ENCODE peak calls at places on chromosomes 4 and X, in nine cellular contexts. One of them, this sample, is unnamed.
A peak's percentile ranks its signal among the peaks of the same experiment; 100 is the strongest.

GRCh38 chr4:1973218-1973617 is 35.6 kb downstream of the NELFA start:
- DNase-seq in left ventricle myocardium inferior: no peak
- DNase-seq in lung: no peak
- DNase-seq in upper lobe of left lung: no peak
- DNase-seq in suprapubic skin: no peak
- DNase-seq in A549: no peak
- DNase-seq in endothelial cell of umbilical vein: no peak
- DNase-seq in testis: no peak
- DNase-seq in GM23248: no peak
- DNase-seq in this sample: no peak

GRCh38 chr4:123415977-123416376 is 19.4 kb downstream of the SPRY1 start:
- DNase-seq in left ventricle myocardium inferior: no peak
- DNase-seq in lung: no peak
- DNase-seq in upper lobe of left lung: peak; percentile 52
- DNase-seq in suprapubic skin: no peak
- DNase-seq in A549: no peak
- DNase-seq in endothelial cell of umbilical vein: peak; percentile 29
- DNase-seq in testis: no peak
- DNase-seq in GM23248: peak; percentile 60
- DNase-seq in this sample: no peak

GRCh38 chrX:19852014-19853005 is 35.1 kb downstream of the SH3KBP1 start:
- DNase-seq in left ventricle myocardium inferior: peak; percentile 33
- DNase-seq in lung: no peak
- DNase-seq in upper lobe of left lung: no peak
- DNase-seq in suprapubic skin: no peak
- DNase-seq in A549: no peak
- DNase-seq in endothelial cell of umbilical vein: no peak
- DNase-seq in testis: no peak
- DNase-seq in GM23248: peak; percentile 44
- DNase-seq in this sample: no peak

GRCh38 chrX:108198420-108198819 is 106.8 kb downstream of the ATG4A start:
- DNase-seq in left ventricle myocardium inferior: no peak
- DNase-seq in lung: no peak
- DNase-seq in upper lobe of left lung: no peak
- DNase-seq in suprapubic skin: no peak
- DNase-seq in A549: no peak
- DNase-seq in endothelial cell of umbilical vein: no peak
- DNase-seq in testis: peak; percentile 86
- DNase-seq in GM23248: peak; percentile 44
- DNase-seq in this sample: no peak

GRCh38 chr4:184408021-184408710 is 66.2 kb downstream of the IRF2 start:
- DNase-seq in left ventricle myocardium inferior: no peak
- DNase-seq in lung: no peak
- DNase-seq in upper lobe of left lung: no peak
- DNase-seq in suprapubic skin: no peak
- DNase-seq in A549: no peak
- DNase-seq in endothelial cell of umbilical vein: peak; percentile 21
- DNase-seq in testis: no peak
- DNase-seq in GM23248: peak; percentile 85
- DNase-seq in this sample: no peak

GRCh38 chr4:102575369-102576129 is 74.4 kb downstream of the NFKB1 start:
- DNase-seq in left ventricle myocardium inferior: no peak
- DNase-seq in lung: no peak
- DNase-seq in upper lobe of left lung: no peak
- DNase-seq in suprapubic skin: no peak
- DNase-seq in A549: no peak
- DNase-seq in endothelial cell of umbilical vein: no peak
- DNase-seq in testis: no peak
- DNase-seq in GM23248: no peak
- DNase-seq in this sample: no peak

GRCh38 chr4:158822348-158822747 is 53.5 kb downstream of the FNIP2 start:
- DNase-seq in left ventricle myocardium inferior: no peak
- DNase-seq in lung: no peak
- DNase-seq in upper lobe of left lung: no peak
- DNase-seq in suprapubic skin: no peak
- DNase-seq in A549: no peak
- DNase-seq in endothelial cell of umbilical vein: no peak
- DNase-seq in testis: no peak
- DNase-seq in GM23248: no peak
- DNase-seq in this sample: no peak

GRCh38 chr4:147772056-147772455 is 40.2 kb downstream of the ARHGAP10 start:
- DNase-seq in left ventricle myocardium inferior: no peak
- DNase-seq in lung: no peak
- DNase-seq in upper lobe of left lung: no peak
- DNase-seq in suprapubic skin: no peak
- DNase-seq in A549: no peak
- DNase-seq in endothelial cell of umbilical vein: no peak
- DNase-seq in testis: no peak
- DNase-seq in GM23248: no peak
- DNase-seq in this sample: no peak

GRCh38 chr4:183989931-183990330 is 84.8 kb downstream of the STOX2 start:
- DNase-seq in left ventricle myocardium inferior: no peak
- DNase-seq in lung: no peak
- DNase-seq in upper lobe of left lung: no peak
- DNase-seq in suprapubic skin: no peak
- DNase-seq in A549: no peak
- DNase-seq in endothelial cell of umbilical vein: no peak
- DNase-seq in testis: no peak
- DNase-seq in GM23248: no peak
- DNase-seq in this sample: no peak

GRCh38 chr4:79281577-79282359 is 44.1 kb downstream of the NAA11 start:
- DNase-seq in left ventricle myocardium inferior: no peak
- DNase-seq in lung: no peak
- DNase-seq in upper lobe of left lung: no peak
- DNase-seq in suprapubic skin: no peak
- DNase-seq in A549: no peak
- DNase-seq in endothelial cell of umbilical vein: no peak
- DNase-seq in testis: no peak
- DNase-seq in GM23248: no peak
- DNase-seq in this sample: no peak

GRCh38 chrX:39899876-39900787 is 197.6 kb downstream of the BCOR start:
- DNase-seq in left ventricle myocardium inferior: no peak
- DNase-seq in lung: no peak
- DNase-seq in upper lobe of left lung: no peak
- DNase-seq in suprapubic skin: no peak
- DNase-seq in A549: no peak
- DNase-seq in endothelial cell of umbilical vein: no peak
- DNase-seq in testis: no peak
- DNase-seq in GM23248: no peak
- DNase-seq in this sample: no peak

GRCh38 chr4:42302348-42302747 is 94.9 kb upstream of the SHISA3 start:
- DNase-seq in left ventricle myocardium inferior: no peak
- DNase-seq in lung: no peak
- DNase-seq in upper lobe of left lung: peak; percentile 30
- DNase-seq in suprapubic skin: no peak
- DNase-seq in A549: peak; percentile 21
- DNase-seq in endothelial cell of umbilical vein: peak; percentile 27
- DNase-seq in testis: peak; percentile 33
- DNase-seq in GM23248: peak; percentile 30
- DNase-seq in this sample: no peak

GRCh38 chrX:64202808-64203320 is 2.6 kb downstream of the AMER1 start:
- DNase-seq in left ventricle myocardium inferior: no peak
- DNase-seq in lung: no peak
- DNase-seq in upper lobe of left lung: no peak
- DNase-seq in suprapubic skin: no peak
- DNase-seq in A549: no peak
- DNase-seq in endothelial cell of umbilical vein: no peak
- DNase-seq in testis: no peak
- DNase-seq in GM23248: peak; percentile 19
- DNase-seq in this sample: no peak

DNA sequence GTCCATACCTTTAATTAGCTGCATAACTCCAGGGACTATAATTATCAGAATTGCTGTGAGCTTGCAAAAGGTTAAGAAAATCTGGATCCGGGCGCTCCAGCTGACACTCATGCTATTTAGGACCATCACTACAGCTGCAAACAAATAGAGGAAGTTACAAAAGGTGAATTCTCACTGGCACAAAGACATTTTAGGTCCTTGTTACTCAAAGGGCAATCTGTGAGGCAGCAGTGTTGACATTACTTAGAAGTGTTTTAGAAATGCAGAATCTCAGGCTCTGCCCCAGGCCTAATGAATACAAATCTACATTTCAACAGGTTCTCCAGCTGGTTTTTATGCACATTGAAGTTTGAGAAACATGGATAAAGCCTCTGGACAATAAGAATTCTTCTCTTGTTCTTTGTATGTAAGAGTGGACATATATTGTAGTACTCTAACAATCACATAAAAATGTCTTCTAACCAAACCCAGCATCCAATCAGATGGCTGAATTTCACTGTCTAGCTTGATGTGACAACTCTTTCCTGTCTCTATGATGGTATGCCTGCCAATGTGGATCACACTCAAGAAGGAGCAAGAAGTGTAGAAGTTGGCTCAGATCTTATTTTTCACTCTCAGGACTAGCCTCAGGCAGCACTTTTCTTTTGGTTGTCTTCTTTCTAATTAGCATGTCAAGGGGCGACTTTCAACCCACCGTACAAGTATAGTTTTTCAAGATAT is 18.8 kb downstream of the SLC7A11 start:
- DNase-seq in left ventricle myocardium inferior: no peak
- DNase-seq in lung: no peak
- DNase-seq in upper lobe of left lung: no peak
- DNase-seq in suprapubic skin: no peak
- DNase-seq in A549: peak; percentile 53
- DNase-seq in endothelial cell of umbilical vein: peak; percentile 37
- DNase-seq in testis: no peak
- DNase-seq in GM23248: no peak
- DNase-seq in this sample: no peak
- H3K4me1 ChIP-seq in left ventricle myocardium inferior: peaks cover 17% of the 10 kb centered on the region
- H3K4me1 ChIP-seq in lung: peaks cover 2% of the 10 kb centered on the region
- H3K4me1 ChIP-seq in upper lobe of left lung: peaks cover 5% of the 10 kb centered on the region
- H3K4me1 ChIP-seq in suprapubic skin: no peaks in the 10 kb centered on the region
- H3K4me1 ChIP-seq in A549: peaks cover 99% of the 10 kb centered on the region
- H3K4me1 ChIP-seq in endothelial cell of umbilical vein: peaks cover 67% of the 10 kb centered on the region
- H3K4me1 ChIP-seq in testis: no peaks in the 10 kb centered on the region
- H3K4me1 ChIP-seq in GM23248: peaks cover 49% of the 10 kb centered on the region
- H3K4me1 ChIP-seq in this sample: peaks cover 4% of the 10 kb centered on the region

GRCh38 chr4:7651461-7651921 is 216.8 kb upstream of the PSAPL1 start:
- DNase-seq in left ventricle myocardium inferior: no peak
- DNase-seq in lung: no peak
- DNase-seq in upper lobe of left lung: no peak
- DNase-seq in suprapubic skin: no peak
- DNase-seq in A549: no peak
- DNase-seq in endothelial cell of umbilical vein: no peak
- DNase-seq in testis: peak; percentile 76
- DNase-seq in GM23248: peak; percentile 18
- DNase-seq in this sample: no peak
- H3K4me1 ChIP-seq in left ventricle myocardium inferior: no peaks in the 10 kb centered on the region
- H3K4me1 ChIP-seq in lung: no peaks in the 10 kb centered on the region
- H3K4me1 ChIP-seq in upper lobe of left lung: peaks cover 25% of the 10 kb centered on the region
- H3K4me1 ChIP-seq in suprapubic skin: peaks cover 26% of the 10 kb centered on the region
- H3K4me1 ChIP-seq in A549: peaks cover 13% of the 10 kb centered on the region
- H3K4me1 ChIP-seq in endothelial cell of umbilical vein: peaks cover 28% of the 10 kb centered on the region
- H3K4me1 ChIP-seq in testis: peaks cover 67% of the 10 kb centered on the region
- H3K4me1 ChIP-seq in GM23248: peaks cover 20% of the 10 kb centered on the region
- H3K4me1 ChIP-seq in this sample: peaks cover 22% of the 10 kb centered on the region

GRCh38 chr4:152099061-152099425 is 338.2 kb upstream of the GATB start:
- DNase-seq in left ventricle myocardium inferior: no peak
- DNase-seq in lung: no peak
- DNase-seq in upper lobe of left lung: no peak
- DNase-seq in suprapubic skin: no peak
- DNase-seq in A549: no peak
- DNase-seq in endothelial cell of umbilical vein: no peak
- DNase-seq in testis: no peak
- DNase-seq in GM23248: no peak
- DNase-seq in this sample: no peak

GRCh38 chr4:152101546-152102183 is 340.9 kb upstream of the GATB start:
- DNase-seq in left ventricle myocardium inferior: no peak
- DNase-seq in lung: no peak
- DNase-seq in upper lobe of left lung: no peak
- DNase-seq in suprapubic skin: no peak
- DNase-seq in A549: no peak
- DNase-seq in endothelial cell of umbilical vein: no peak
- DNase-seq in testis: no peak
- DNase-seq in GM23248: no peak
- DNase-seq in this sample: no peak

GRCh38 chr4:152098365-152099060 is 337.7 kb upstream of the GATB start:
- DNase-seq in left ventricle myocardium inferior: no peak
- DNase-seq in lung: no peak
- DNase-seq in upper lobe of left lung: no peak
- DNase-seq in suprapubic skin: no peak
- DNase-seq in A549: no peak
- DNase-seq in endothelial cell of umbilical vein: no peak
- DNase-seq in testis: no peak
- DNase-seq in GM23248: no peak
- DNase-seq in this sample: no peak

GRCh38 chr4:152100378-152101201 is 339.8 kb upstream of the GATB start:
- DNase-seq in left ventricle myocardium inferior: no peak
- DNase-seq in lung: no peak
- DNase-seq in upper lobe of left lung: peak; percentile 34
- DNase-seq in suprapubic skin: no peak
- DNase-seq in A549: no peak
- DNase-seq in endothelial cell of umbilical vein: peak; percentile 27
- DNase-seq in testis: no peak
- DNase-seq in GM23248: no peak
- DNase-seq in this sample: no peak

GRCh38 chr4:152099555-152099954 is 338.7 kb upstream of the GATB start:
- DNase-seq in left ventricle myocardium inferior: no peak
- DNase-seq in lung: no peak
- DNase-seq in upper lobe of left lung: no peak
- DNase-seq in suprapubic skin: no peak
- DNase-seq in A549: no peak
- DNase-seq in endothelial cell of umbilical vein: no peak
- DNase-seq in testis: no peak
- DNase-seq in GM23248: no peak
- DNase-seq in this sample: no peak
- H3K4me1 ChIP-seq in left ventricle myocardium inferior: peaks cover 38% of the 10 kb centered on the region
- H3K4me1 ChIP-seq in lung: no peaks in the 10 kb centered on the region
- H3K4me1 ChIP-seq in upper lobe of left lung: peaks cover 5% of the 10 kb centered on the region
- H3K4me1 ChIP-seq in suprapubic skin: peaks cover 19% of the 10 kb centered on the region
- H3K4me1 ChIP-seq in A549: peaks cover 28% of the 10 kb centered on the region
- H3K4me1 ChIP-seq in endothelial cell of umbilical vein: peaks cover 13% of the 10 kb centered on the region
- H3K4me1 ChIP-seq in testis: no peaks in the 10 kb centered on the region
- H3K4me1 ChIP-seq in GM23248: peaks cover 20% of the 10 kb centered on the region
- H3K4me1 ChIP-seq in this sample: peaks cover 17% of the 10 kb centered on the region

GRCh38 chr4:152028131-152028530 is 267.3 kb upstream of the GATB start:
- DNase-seq in left ventricle myocardium inferior: no peak
- DNase-seq in lung: no peak
- DNase-seq in upper lobe of left lung: no peak
- DNase-seq in suprapubic skin: no peak
- DNase-seq in A549: no peak
- DNase-seq in endothelial cell of umbilical vein: no peak
- DNase-seq in testis: no peak
- DNase-seq in GM23248: no peak
- DNase-seq in this sample: no peak
- H3K4me1 ChIP-seq in left ventricle myocardium inferior: peaks cover 16% of the 10 kb centered on the region
- H3K4me1 ChIP-seq in lung: no peaks in the 10 kb centered on the region
- H3K4me1 ChIP-seq in upper lobe of left lung: no peaks in the 10 kb centered on the region
- H3K4me1 ChIP-seq in suprapubic skin: no peaks in the 10 kb centered on the region
- H3K4me1 ChIP-seq in A549: no peaks in the 10 kb centered on the region
- H3K4me1 ChIP-seq in endothelial cell of umbilical vein: no peaks in the 10 kb centered on the region
- H3K4me1 ChIP-seq in testis: no peaks in the 10 kb centered on the region
- H3K4me1 ChIP-seq in GM23248: peaks cover 13% of the 10 kb centered on the region
- H3K4me1 ChIP-seq in this sample: no peaks in the 10 kb centered on the region

DNA sequence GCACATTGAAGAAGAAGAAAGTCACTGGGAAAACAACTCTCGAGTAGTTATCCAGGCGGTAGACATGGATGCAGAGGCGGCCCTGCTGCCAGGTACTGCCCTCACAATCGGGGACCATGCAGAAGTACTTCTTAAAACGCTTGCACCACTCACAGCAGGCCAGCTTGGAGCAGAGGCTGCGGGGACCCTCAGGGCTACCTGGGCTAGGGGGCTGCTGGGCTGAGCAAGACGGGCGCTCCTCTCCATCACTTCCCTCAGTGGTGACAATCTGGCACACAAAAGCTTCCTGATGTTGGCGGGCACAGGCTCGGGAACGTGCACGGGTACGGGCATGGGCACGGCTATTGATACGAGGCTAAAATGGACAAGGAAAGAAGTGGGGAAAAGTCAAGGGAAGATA is 19.7 kb downstream of the GABRE start:
- DNase-seq in left ventricle myocardium inferior: no peak
- DNase-seq in lung: no peak
- DNase-seq in upper lobe of left lung: no peak
- DNase-seq in suprapubic skin: no peak
- DNase-seq in A549: no peak
- DNase-seq in endothelial cell of umbilical vein: no peak
- DNase-seq in testis: no peak
- DNase-seq in GM23248: no peak
- DNase-seq in this sample: no peak
- H3K4me1 ChIP-seq in left ventricle myocardium inferior: no peaks in the 10 kb centered on the region
- H3K4me1 ChIP-seq in lung: no peaks in the 10 kb centered on the region
- H3K4me1 ChIP-seq in upper lobe of left lung: no peaks in the 10 kb centered on the region
- H3K4me1 ChIP-seq in suprapubic skin: no peaks in the 10 kb centered on the region
- H3K4me1 ChIP-seq in A549: no peaks in the 10 kb centered on the region
- H3K4me1 ChIP-seq in endothelial cell of umbilical vein: no peaks in the 10 kb centered on the region
- H3K4me1 ChIP-seq in testis: no peaks in the 10 kb centered on the region
- H3K4me1 ChIP-seq in GM23248: no peaks in the 10 kb centered on the region
- H3K4me1 ChIP-seq in this sample: no peaks in the 10 kb centered on the region

This sample was measured in esophagus squamous epithelium.